ENCODE peak calls at places on chromosomes 2 and 18, in eight cellular contexts. N, D, M, H, G, P, X and U are unnamed samples.

GRCh38 chr2:21454839-21455238 is 331.1 kb downstream of the TDRD15 start:
- DNase-seq in N (no peak), D (no peak), M (no peak), H (no peak), G (no peak), P (no peak), X (no peak), U (no peak)

GRCh38 chr2:32680937-32681336 is 53.1 kb downstream of the TTC27 start:
- DNase-seq in N (no peak), D (no peak), M (no peak), H (peak; percentile 32), G (no peak), P (no peak), X (no peak), U (no peak)

GRCh38 chr2:65545818-65546217 is 113.4 kb upstream of the SPRED2 start:
- DNase-seq in N (no peak), D (no peak), M (no peak), H (peak; percentile 37), G (no peak), P (no peak), X (no peak), U (no peak)

GRCh38 chr2:219570924-219571310 is 422 bp downstream of the OBSL1 start:
- DNase-seq in N (no peak), D (peak; percentile 68), M (no peak), H (peak; percentile 13), G (no peak), P (no peak), X (no peak), U (no peak)

GRCh38 chr2:226837787-226838603 is 2.1 kb downstream of the RHBDD1 start:
- DNase-seq in N (no peak), D (no peak), M (no peak), H (no peak), G (no peak), P (no peak), X (no peak), U (no peak)

GRCh38 chr18:77131652-77132368 is 773 bp downstream of the MBP start:
- DNase-seq in N (peak; percentile 84), D (peak; percentile 90), M (no peak), H (no peak), G (peak; percentile 79), P (no peak), X (peak; percentile 29), U (no peak)

GRCh38 chr2:150695441-150696135 is 208.1 kb upstream of the RND3 start:
- DNase-seq in N (no peak), D (no peak), M (no peak), H (no peak), G (no peak), P (no peak), X (no peak), U (no peak)

GRCh38 chr2:67879586-67880290 is 183.1 kb downstream of the C1D start:
- DNase-seq in N (no peak), D (no peak), M (no peak), H (peak; percentile 77), G (no peak), P (peak; percentile 57), X (no peak), U (no peak)

GRCh38 chr2:188978291-188979081 is 4.3 kb downstream of the COL3A1 start:
- DNase-seq in N (no peak), D (no peak), M (no peak), H (peak; percentile 96), G (no peak), P (peak; percentile 70), X (no peak), U (no peak)

GRCh38 chr2:48274040-48274439 is 255.9 kb upstream of the STON1 start:
- DNase-seq in N (no peak), D (no peak), M (no peak), H (no peak), G (no peak), P (no peak), X (no peak), U (no peak)

GRCh38 chr2:113203901-113204519 is 30.2 kb downstream of the PSD4 start:
- DNase-seq in N (peak; percentile 81), D (peak; percentile 76), M (peak; percentile 38), H (peak; percentile 30), G (peak; percentile 89), P (peak; percentile 65), X (peak; percentile 51), U (peak; percentile 58)

GRCh38 chr2:163735692-163736432 is at the start of gene FIGN:
- DNase-seq in N (peak; percentile 47), D (peak; percentile 84), M (no peak), H (peak; percentile 85), G (no peak), P (peak; percentile 86), X (peak; percentile 41), U (no peak)

GRCh38 chr2:11128258-11128951 is 26.9 kb upstream of the SLC66A3 start:
- DNase-seq in N (no peak), D (no peak), M (no peak), H (peak; percentile 64), G (no peak), P (peak; percentile 53), X (no peak), U (no peak)

GRCh38 chr2:40033781-40034180 is 254.7 kb upstream of the THUMPD2 start:
- DNase-seq in N (no peak), D (no peak), M (no peak), H (no peak), G (no peak), P (no peak), X (no peak), U (no peak)

GRCh38 chr2:240591226-240591625 is 4.7 kb downstream of the CAPN10 start:
- DNase-seq in N (no peak), D (peak; percentile 17), M (no peak), H (peak; percentile 41), G (no peak), P (no peak), X (no peak), U (no peak)

GRCh38 chr2:226703501-226703900 is 96.1 kb downstream of the IRS1 start:
- DNase-seq in N (no peak), D (no peak), M (no peak), H (no peak), G (no peak), P (no peak), X (no peak), U (no peak)

GRCh38 chr2:69168950-69169695 is 156.1 kb downstream of the ANTXR1 start:
- DNase-seq in N (no peak), D (no peak), M (no peak), H (no peak), G (no peak), P (no peak), X (no peak), U (no peak)

GRCh38 chr2:1945837-1946236 is 201.5 kb upstream of the PXDN start:
- DNase-seq in N (no peak), D (no peak), M (no peak), H (no peak), G (no peak), P (no peak), X (no peak), U (no peak)

GRCh38 chr2:69960821-69961220 is 610 bp downstream of the ASPRV1 start:
- DNase-seq in N (no peak), D (no peak), M (no peak), H (no peak), G (no peak), P (no peak), X (no peak), U (no peak)

GRCh38 chr2:226466124-226466523 is 333.5 kb downstream of the IRS1 start:
- DNase-seq in N (no peak), D (no peak), M (no peak), H (no peak), G (no peak), P (no peak), X (no peak), U (no peak)

GRCh38 chr2:219457784-219458369 is 23.2 kb downstream of the SPEG start:
- DNase-seq in N (no peak), D (no peak), M (no peak), H (no peak), G (peak; percentile 69), P (no peak), X (no peak), U (no peak)

GRCh38 chr18:22171839-22172582 is 2.6 kb downstream of the GATA6 start:
- DNase-seq in N (peak; percentile 26), D (peak; percentile 69), M (no peak), H (no peak), G (no peak), P (no peak), X (no peak), U (no peak)

GRCh38 chr18:57447154-57447621 is 12.0 kb downstream of the ONECUT2 start:
- DNase-seq in N (no peak), D (peak; percentile 71), M (no peak), H (peak; percentile 8), G (no peak), P (peak; percentile 14), X (no peak), U (no peak)

GRCh38 chr2:14492920-14493503 is 139.5 kb upstream of the LRATD1 start:
- DNase-seq in N (no peak), D (no peak), M (no peak), H (peak; percentile 91), G (no peak), P (peak; percentile 36), X (no peak), U (no peak)

GRCh38 chr2:160952462-160952861 is 207.8 kb upstream of the TANK start:
- DNase-seq in N (no peak), D (no peak), M (no peak), H (peak; percentile 78), G (no peak), P (no peak), X (no peak), U (no peak)

GRCh38 chr2:214038186-214038585 is 372.7 kb upstream of the VWC2L start:
- DNase-seq in N (no peak), D (no peak), M (no peak), H (no peak), G (no peak), P (no peak), X (no peak), U (no peak)
- H3K27ac ChIP-seq in N (no peak overlapping the region), D (no peak overlapping the region), M (no peak overlapping the region), H (no peak overlapping the region), G (no peak overlapping the region), P (no peak overlapping the region), X (no peak overlapping the region), U (no peak overlapping the region)

GRCh38 chr2:172430671-172431070 is 3.3 kb downstream of the ITGA6 start:
- DNase-seq in N (no peak), D (no peak), M (no peak), H (no peak), G (no peak), P (no peak), X (no peak), U (no peak)
- H3K27ac ChIP-seq in N (peak overlapping the region; percentile 97), D (no peak overlapping the region), M (no peak overlapping the region), H (no peak overlapping the region), G (no peak overlapping the region), P (no peak overlapping the region), X (peak overlapping the region; percentile 89), U (no peak overlapping the region)

DNA sequence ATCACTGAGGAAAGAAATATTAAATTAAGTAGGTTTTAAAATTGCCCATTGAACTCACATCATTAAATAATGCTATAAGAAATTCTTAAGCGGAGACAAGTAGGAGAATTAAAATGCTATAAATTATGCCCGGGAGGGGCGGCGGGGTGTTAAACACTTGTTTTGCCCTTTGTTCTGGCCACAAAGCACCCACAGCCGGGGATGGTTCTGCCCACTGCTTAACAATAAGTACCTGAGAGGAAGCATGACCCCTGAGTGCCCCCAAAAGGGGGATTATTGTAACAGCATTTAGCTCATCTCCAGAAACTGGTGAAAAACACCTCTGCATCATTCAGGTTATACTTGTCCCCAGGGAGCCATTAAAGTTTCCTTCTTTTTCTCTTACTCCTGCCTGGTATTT is 332.7 kb upstream of the POU3F3 start:
- DNase-seq in N (no peak), D (no peak), M (no peak), H (no peak), G (peak; percentile 58), P (no peak), X (no peak), U (no peak)
- H3K27ac ChIP-seq in N (no peak overlapping the region), D (no peak overlapping the region), M (no peak overlapping the region), H (no peak overlapping the region), G (no peak overlapping the region), P (no peak overlapping the region), X (no peak overlapping the region), U (no peak overlapping the region)

GRCh38 chr2:199979398-199979797 is 24.0 kb downstream of the MAIP1 start:
- DNase-seq in N (no peak), D (no peak), M (no peak), H (no peak), G (no peak), P (no peak), X (no peak), U (no peak)
- H3K27ac ChIP-seq in N (no peak overlapping the region), D (no peak overlapping the region), M (no peak overlapping the region), H (no peak overlapping the region), G (no peak overlapping the region), P (no peak overlapping the region), X (no peak overlapping the region), U (no peak overlapping the region)